ENCODE peak calls at places on chromosome 21, in four cellular contexts. L is adrenal gland, N is PC-3, B is endothelial cell. I is an unnamed sample.
A peak's percentile ranks its signal among the peaks of the same experiment; 100 is the strongest.

GRCh38 chr21:28193189-28193588 is 799.5 kb downstream of the LTN1 start:
- DNase-seq in B (no peak), N (peak; percentile 14), L (no peak), I (no peak)

GRCh38 chr21:31772674-31773555 is 41.0 kb upstream of the SCAF4 start:
- DNase-seq in B (no peak), L (no peak), N (no peak), I (no peak)

GRCh38 chr21:35720065-35720810 is 340.1 kb downstream of the SETD4 start:
- DNase-seq in B (no peak), L (no peak), N (no peak), I (no peak)

GRCh38 chr21:26965091-26965566 is 1.8 kb downstream of the ADAMTS5 start:
- DNase-seq in L (no peak), B (no peak), N (no peak), I (no peak)

GRCh38 chr21:28737671-28738279 is 254.9 kb downstream of the LTN1 start:
- DNase-seq in L (no peak), B (no peak), N (peak; percentile 78), I (no peak)

GRCh38 chr21:34517039-34517438 is 5.0 kb upstream of the KCNE1 start:
- DNase-seq in L (no peak), B (no peak), N (no peak), I (no peak)

GRCh38 chr21:30733026-30733425 is 14.0 kb downstream of the KRTAP21-2 start:
- DNase-seq in B (no peak), L (no peak), N (peak; percentile 59), I (no peak)

GRCh38 chr21:45406801-45407628 is 2.0 kb downstream of the COL18A1 start:
- DNase-seq in N (no peak), B (peak; percentile 41), L (peak; percentile 40), I (no peak)

GRCh38 chr21:17802568-17802967 is 16.6 kb downstream of the C21orf91 start:
- DNase-seq in N (no peak), L (no peak), B (no peak), I (no peak)

GRCh38 chr21:46159841-46160562 is 4.6 kb upstream of the FTCD start:
- DNase-seq in B (no peak), L (peak; percentile 16), N (no peak), I (no peak)

GRCh38 chr21:39003982-39004775 is 179.1 kb downstream of the PSMG1 start:
- DNase-seq in L (no peak), B (no peak), N (no peak), I (no peak)

GRCh38 chr21:35904995-35905972 is 155.0 kb downstream of the SETD4 start:
- DNase-seq in B (no peak), N (no peak), L (no peak), I (no peak)

GRCh38 chr21:18840239-18840638 is 436.7 kb upstream of the TMPRSS15 start:
- DNase-seq in L (no peak), N (peak; percentile 75), B (no peak), I (no peak)
- TF ChIP-seq CTCF in L (no peak), N (peak; percentile 63), B (peak; percentile 57), I (peak; percentile 6)

GRCh38 chr21:41817228-41817627 is 50.4 kb upstream of the RIPK4 start:
- DNase-seq in N (peak; percentile 89), L (peak; percentile 67), B (peak; percentile 70), I (peak; percentile 36)
- TF ChIP-seq CTCF in N (peak; percentile 93), L (peak; percentile 63), B (peak; percentile 14), I (peak; percentile 85)

DNA sequence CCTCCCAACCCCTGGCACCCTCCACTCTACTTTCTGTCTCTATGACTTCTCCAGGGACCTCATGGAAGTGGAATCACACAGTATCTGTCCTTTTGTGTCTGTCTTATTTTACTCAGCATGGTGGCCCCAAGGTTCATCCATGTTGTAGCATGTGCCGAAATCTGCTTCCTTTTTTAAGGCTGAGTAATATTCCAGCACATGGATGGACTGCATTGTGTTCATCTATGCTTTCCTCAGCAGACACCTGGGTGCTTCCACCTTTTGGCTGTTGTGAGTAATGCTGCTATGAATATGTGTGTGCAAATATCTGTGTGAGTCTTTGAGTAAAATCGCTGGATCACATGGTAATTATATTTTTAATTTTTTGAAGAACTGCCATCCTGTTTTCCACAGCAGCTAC is 1.6 kb upstream of the PFKL start:
- DNase-seq in L (no peak), N (peak; percentile 45), B (no peak), I (no peak)
- TF ChIP-seq CTCF in L (no peak), N (peak; percentile 50), B (no peak), I (peak; percentile 3)

GRCh38 chr21:15520811-15521643 is 208.8 kb upstream of the USP25 start:
- DNase-seq in L (no peak), N (peak; percentile 43), B (no peak), I (no peak)
- TF ChIP-seq CTCF in L (no peak), N (peak; percentile 58), B (no peak), I (peak; percentile 52)

GRCh38 chr21:37563641-37564340 is 197.2 kb downstream of the DYRK1A start:
- DNase-seq in L (peak; percentile 94), N (peak; percentile 96), B (peak; percentile 50), I (peak; percentile 72)
- TF ChIP-seq CTCF in L (peak; percentile 45), N (peak; percentile 44), B (no peak), I (peak; percentile 35)

GRCh38 chr21:24014381-24014780 is 1592.9 kb downstream of the MRPL39 start:
- DNase-seq in N (no peak), B (no peak), L (no peak), I (no peak)
- TF ChIP-seq CTCF in N (peak; percentile 47), B (peak; percentile 68), L (no peak), I (no peak)

GRCh38 chr21:19607983-19608668 is 1204.5 kb upstream of the TMPRSS15 start:
- DNase-seq in B (no peak), L (no peak), N (no peak), I (no peak)
- TF ChIP-seq CTCF in B (no peak), L (no peak), N (no peak), I (no peak)

I was measured in HFF-Myc.